ENCODE peak calls at places on chromosomes 6 and 20, in five cellular contexts. One of them, this sample, is unnamed.

GRCh38 chr20:49446808-49447207 is 35.7 kb downstream of the KCNB1 start:
- DNase-seq in testis: peak; percentile 85
- DNase-seq in breast epithelium: no peak
- DNase-seq in brain microvascular endothelial cell: no peak
- DNase-seq in neural progenitor cell: peak; percentile 53
- DNase-seq in this sample: peak; percentile 28

GRCh38 chr20:4443016-4443415 is 278.7 kb upstream of the PRND start:
- DNase-seq in breast epithelium: no peak
- DNase-seq in testis: no peak
- DNase-seq in brain microvascular endothelial cell: no peak
- DNase-seq in neural progenitor cell: no peak
- DNase-seq in this sample: no peak

GRCh38 chr20:9130407-9130995 is 61.6 kb downstream of the PLCB4 start:
- DNase-seq in neural progenitor cell: no peak
- DNase-seq in testis: no peak
- DNase-seq in brain microvascular endothelial cell: no peak
- DNase-seq in breast epithelium: no peak
- DNase-seq in this sample: no peak

GRCh38 chr20:56440346-56441007 is 27.9 kb upstream of the RTF2 start:
- DNase-seq in brain microvascular endothelial cell: no peak
- DNase-seq in breast epithelium: no peak
- DNase-seq in testis: no peak
- DNase-seq in neural progenitor cell: no peak
- DNase-seq in this sample: no peak

GRCh38 chr6:20116792-20117191 is 95.5 kb downstream of the MBOAT1 start:
- DNase-seq in breast epithelium: no peak
- DNase-seq in testis: no peak
- DNase-seq in brain microvascular endothelial cell: no peak
- DNase-seq in neural progenitor cell: no peak
- DNase-seq in this sample: no peak

GRCh38 chr6:2744206-2744771 is 6.4 kb downstream of the MYLK4 start:
- DNase-seq in brain microvascular endothelial cell: peak; percentile 19
- DNase-seq in neural progenitor cell: no peak
- DNase-seq in breast epithelium: no peak
- DNase-seq in testis: peak; percentile 55
- DNase-seq in this sample: peak; percentile 73

GRCh38 chr20:8932192-8933150 is 136.4 kb upstream of the PLCB4 start:
- DNase-seq in brain microvascular endothelial cell: peak; percentile 83
- DNase-seq in neural progenitor cell: no peak
- DNase-seq in breast epithelium: no peak
- DNase-seq in testis: no peak
- DNase-seq in this sample: no peak

GRCh38 chr6:123007885-123008284 is 11.8 kb downstream of the CLVS2 start:
- DNase-seq in testis: no peak
- DNase-seq in breast epithelium: no peak
- DNase-seq in brain microvascular endothelial cell: no peak
- DNase-seq in neural progenitor cell: no peak
- DNase-seq in this sample: no peak

GRCh38 chr20:34163316-34163715 is 51.3 kb upstream of the EIF2S2 start:
- DNase-seq in neural progenitor cell: no peak
- DNase-seq in breast epithelium: no peak
- DNase-seq in brain microvascular endothelial cell: no peak
- DNase-seq in testis: no peak
- DNase-seq in this sample: no peak

GRCh38 chr6:2765896-2766766 is 938 bp downstream of the WRNIP1 start:
- DNase-seq in testis: peak; percentile 68
- DNase-seq in neural progenitor cell: peak; percentile 81
- DNase-seq in breast epithelium: no peak
- DNase-seq in brain microvascular endothelial cell: no peak
- DNase-seq in this sample: no peak

DNA sequence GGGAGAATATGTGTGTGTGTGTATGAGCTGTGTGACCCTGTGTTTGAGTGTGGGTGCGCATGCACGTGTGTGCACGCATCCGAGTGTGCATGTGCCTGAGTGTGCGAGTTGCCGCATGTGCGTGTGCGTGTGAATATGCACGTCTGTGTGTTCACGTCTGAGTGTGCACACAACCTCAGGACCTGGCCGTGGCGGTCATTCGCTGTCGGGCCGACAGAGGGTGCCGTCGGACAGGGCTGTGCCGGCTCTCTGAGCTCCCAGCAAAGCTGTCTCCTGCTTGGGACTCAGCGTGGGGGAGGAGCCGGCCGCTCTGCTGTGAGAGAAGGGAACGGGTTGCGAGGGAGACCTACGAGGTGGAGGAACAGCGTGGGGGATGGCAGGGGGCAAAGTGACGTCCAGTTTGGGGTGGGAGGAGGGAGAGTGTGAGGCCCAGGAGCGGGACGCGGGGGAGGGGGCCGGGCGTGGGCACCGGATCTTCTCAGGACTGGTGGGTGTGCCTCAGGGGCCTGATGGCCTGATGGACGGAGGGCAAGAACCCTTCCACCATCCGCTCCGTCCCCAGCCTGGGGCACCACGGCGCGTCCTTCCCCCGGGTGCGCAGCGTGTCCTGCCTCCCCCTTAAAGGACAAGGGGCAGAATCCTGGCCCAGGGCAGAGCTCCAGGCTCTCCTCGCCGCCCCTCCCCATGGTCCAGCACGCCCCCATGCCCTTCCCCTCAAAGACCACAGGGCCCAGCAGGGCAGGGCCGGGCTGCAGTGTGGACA is 19.9 kb downstream of the SLC17A9 start:
- DNase-seq in testis: peak; percentile 90
- DNase-seq in brain microvascular endothelial cell: peak; percentile 68
- DNase-seq in neural progenitor cell: peak; percentile 93
- DNase-seq in breast epithelium: peak; percentile 85
- DNase-seq in this sample: peak; percentile 70
- H3K4me3 ChIP-seq in testis: no peak overlapping the region
- H3K4me3 ChIP-seq in brain microvascular endothelial cell: peak overlapping the region; percentile 12
- H3K4me3 ChIP-seq in neural progenitor cell: peak overlapping the region; percentile 36
- H3K4me3 ChIP-seq in breast epithelium: peak overlapping the region; percentile 61
- H3K4me3 ChIP-seq in this sample: no peak overlapping the region

DNA sequence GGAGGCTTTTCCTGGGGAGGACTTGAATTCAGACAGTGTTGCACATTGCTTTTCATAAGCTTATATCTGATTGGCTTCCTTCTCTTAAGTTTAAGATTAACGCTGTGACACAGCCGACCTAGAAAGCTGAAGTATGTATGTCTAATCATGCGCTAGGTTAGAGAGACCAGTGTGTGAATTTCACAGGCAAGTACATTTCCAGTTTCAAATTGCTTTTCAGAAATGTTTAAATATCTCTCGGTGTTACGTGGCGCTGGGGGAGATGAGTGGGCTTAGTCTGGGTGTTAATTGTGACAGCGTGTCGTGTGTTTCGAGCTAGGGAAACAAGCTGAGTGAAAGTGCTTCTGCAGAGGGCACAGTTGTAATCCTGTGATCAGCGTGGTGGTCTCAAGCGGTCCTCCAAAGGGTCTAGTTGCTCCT is 166.5 kb downstream of the SASH1 start:
- DNase-seq in brain microvascular endothelial cell: no peak
- DNase-seq in breast epithelium: no peak
- DNase-seq in testis: no peak
- DNase-seq in neural progenitor cell: no peak
- DNase-seq in this sample: no peak
- H3K4me3 ChIP-seq in brain microvascular endothelial cell: peak overlapping the region; percentile 57
- H3K4me3 ChIP-seq in breast epithelium: peak overlapping the region; percentile 64
- H3K4me3 ChIP-seq in testis: peak overlapping the region; percentile 43
- H3K4me3 ChIP-seq in neural progenitor cell: peak overlapping the region; percentile 52
- H3K4me3 ChIP-seq in this sample: peak overlapping the region; percentile 53

GRCh38 chr6:10521104-10521808 is at the start of gene GCNT2:
- DNase-seq in neural progenitor cell: peak; percentile 73
- DNase-seq in brain microvascular endothelial cell: peak; percentile 33
- DNase-seq in breast epithelium: no peak
- DNase-seq in testis: no peak
- DNase-seq in this sample: no peak
- H3K4me3 ChIP-seq in neural progenitor cell: peak within 1 kb of the TSS; percentile 9
- H3K4me3 ChIP-seq in brain microvascular endothelial cell: peak within 1 kb of the TSS; percentile 3
- H3K4me3 ChIP-seq in breast epithelium: peak within 1 kb of the TSS; percentile 55
- H3K4me3 ChIP-seq in testis: no peak within 1 kb of the TSS
- H3K4me3 ChIP-seq in this sample: no peak within 1 kb of the TSS

DNA sequence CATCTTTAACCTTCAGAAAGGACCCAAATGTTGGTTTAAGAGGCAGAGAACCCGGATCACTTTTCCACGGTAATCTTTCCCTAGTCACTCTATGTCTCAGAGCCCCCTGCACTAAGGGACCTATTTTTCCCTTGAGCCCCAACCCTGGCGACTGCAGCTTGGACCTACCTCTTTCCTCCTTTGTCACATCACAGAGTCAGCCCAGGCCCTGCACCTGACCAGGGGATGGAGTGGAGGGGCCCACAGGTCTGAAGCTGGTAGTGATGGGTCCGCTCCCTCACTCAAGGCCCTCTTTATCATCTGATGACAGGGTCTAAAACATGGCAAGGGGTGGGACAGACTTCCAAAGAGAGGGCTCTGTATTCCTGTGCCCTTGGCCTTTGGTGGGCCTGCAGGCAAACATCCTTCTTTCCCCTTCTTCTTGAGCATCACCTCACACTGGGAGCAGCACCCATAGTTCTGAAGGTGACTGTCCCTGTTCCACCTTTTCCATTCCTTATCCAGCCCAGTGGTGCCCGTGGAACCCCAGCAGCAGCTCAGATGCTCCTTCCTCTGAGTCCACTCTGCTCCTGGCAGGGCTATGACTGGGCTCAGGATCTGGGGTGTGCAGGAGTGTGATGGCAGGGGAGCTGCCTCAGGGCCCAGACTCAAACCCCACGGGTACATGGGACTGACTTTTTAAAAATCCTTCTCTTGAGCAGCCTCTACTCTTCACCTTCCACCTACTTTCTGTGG is 6.3 kb downstream of the RAET1L start:
- DNase-seq in brain microvascular endothelial cell: no peak
- DNase-seq in testis: no peak
- DNase-seq in breast epithelium: no peak
- DNase-seq in neural progenitor cell: no peak
- DNase-seq in this sample: no peak
- H3K4me3 ChIP-seq in brain microvascular endothelial cell: no peak overlapping the region
- H3K4me3 ChIP-seq in testis: no peak overlapping the region
- H3K4me3 ChIP-seq in breast epithelium: no peak overlapping the region
- H3K4me3 ChIP-seq in neural progenitor cell: no peak overlapping the region
- H3K4me3 ChIP-seq in this sample: no peak overlapping the region

GRCh38 chr20:44536139-44536538 is 14.3 kb upstream of the SERINC3 start:
- DNase-seq in breast epithelium: no peak
- DNase-seq in brain microvascular endothelial cell: no peak
- DNase-seq in neural progenitor cell: no peak
- DNase-seq in testis: no peak
- DNase-seq in this sample: no peak
- H3K4me3 ChIP-seq in breast epithelium: no peak overlapping the region
- H3K4me3 ChIP-seq in brain microvascular endothelial cell: no peak overlapping the region
- H3K4me3 ChIP-seq in neural progenitor cell: no peak overlapping the region
- H3K4me3 ChIP-seq in testis: no peak overlapping the region
- H3K4me3 ChIP-seq in this sample: no peak overlapping the region

GRCh38 chr6:149567846-149568585 is 1.8 kb downstream of the GINM1 start:
- DNase-seq in testis: no peak
- DNase-seq in brain microvascular endothelial cell: no peak
- DNase-seq in neural progenitor cell: no peak
- DNase-seq in breast epithelium: no peak
- DNase-seq in this sample: no peak

GRCh38 chr6:149567194-149567586 is 1.0 kb downstream of the GINM1 start:
- DNase-seq in neural progenitor cell: no peak
- DNase-seq in brain microvascular endothelial cell: no peak
- DNase-seq in testis: no peak
- DNase-seq in breast epithelium: no peak
- DNase-seq in this sample: no peak

GRCh38 chr6:149566372-149567193 is at the start of gene GINM1:
- DNase-seq in neural progenitor cell: peak; percentile 75
- DNase-seq in breast epithelium: peak; percentile 63
- DNase-seq in testis: peak; percentile 57
- DNase-seq in brain microvascular endothelial cell: peak; percentile 17
- DNase-seq in this sample: peak; percentile 34

GRCh38 chr6:149563928-149564325 is 2.2 kb upstream of the GINM1 start:
- DNase-seq in neural progenitor cell: no peak
- DNase-seq in testis: no peak
- DNase-seq in brain microvascular endothelial cell: no peak
- DNase-seq in breast epithelium: no peak
- DNase-seq in this sample: no peak

DNA sequence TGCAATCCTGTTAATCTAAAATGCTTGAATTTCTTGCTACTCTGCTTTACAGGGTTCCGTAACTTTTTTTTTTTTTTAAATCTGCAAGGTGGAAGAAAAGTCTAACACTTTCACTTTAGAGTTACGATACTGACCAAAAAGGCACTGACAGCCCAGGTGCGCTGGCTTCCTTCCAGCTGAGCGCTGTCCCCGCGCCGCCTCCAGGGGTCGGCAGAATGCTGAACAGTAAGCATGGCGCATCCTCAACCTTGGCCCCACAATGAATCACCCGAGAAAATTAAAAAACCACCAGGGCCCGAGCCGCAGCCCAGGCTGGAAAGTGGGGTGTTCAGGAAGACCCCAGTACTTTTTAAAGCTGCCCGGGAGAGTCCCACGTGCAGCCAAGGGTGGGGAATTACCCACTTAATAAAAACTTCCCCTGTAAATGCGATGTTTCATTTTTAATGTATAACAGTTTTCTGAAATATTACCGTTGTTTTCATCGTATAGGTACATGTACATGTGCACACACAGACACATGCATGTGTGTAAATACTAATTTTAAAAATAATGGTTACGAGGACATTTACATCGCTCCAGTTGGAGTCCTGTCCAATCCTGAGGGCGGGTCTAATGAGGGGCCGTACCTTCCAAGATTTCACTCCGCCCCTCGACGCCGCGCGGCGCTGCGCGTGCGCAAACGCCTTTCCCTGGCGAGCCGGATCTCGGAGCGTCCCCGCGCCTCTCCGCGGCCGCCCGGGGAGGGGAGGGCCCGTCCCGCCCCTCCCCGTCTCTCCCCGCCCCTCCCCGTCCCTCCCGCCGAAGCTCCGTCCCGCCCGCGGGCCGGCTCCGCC is 420 bp upstream of the GINM1 start:
- DNase-seq in breast epithelium: peak; percentile 94
- DNase-seq in brain microvascular endothelial cell: peak; percentile 90
- DNase-seq in testis: peak; percentile 94
- DNase-seq in neural progenitor cell: peak; percentile 96
- DNase-seq in this sample: peak; percentile 84
- H3K4me3 ChIP-seq in breast epithelium: peak overlapping the region; percentile 98
- H3K4me3 ChIP-seq in brain microvascular endothelial cell: peak overlapping the region; percentile 83
- H3K4me3 ChIP-seq in testis: peak overlapping the region; percentile 82
- H3K4me3 ChIP-seq in neural progenitor cell: peak overlapping the region; percentile 95
- H3K4me3 ChIP-seq in this sample: peak overlapping the region; percentile 93